ENCODE peak calls at places on chromosomes 2 and 18, in eight cellular contexts. Q is tibial nerve, E is heart left ventricle, B is GM23338, D is psoas muscle, W is body of pancreas, M is ovary, G is mammary epithelial cell. R is an unnamed sample.
A peak's percentile ranks its signal among the peaks of the same experiment; 100 is the strongest.

GRCh38 chr2:240287496-240288086 is 147.1 kb upstream of the OTOS start:
- DNase-seq in Q (no peak), E (no peak), B (no peak), D (peak; percentile 41), W (no peak), M (no peak), G (no peak), R (no peak)

GRCh38 chr18:27595121-27595848 is 410.2 kb upstream of the CHST9 start:
- DNase-seq in Q (no peak), E (no peak), B (peak; percentile 2), D (no peak), W (no peak), M (no peak), G (no peak), R (no peak)

GRCh38 chr2:191051825-191052778 is 38.1 kb upstream of the STAT1 start:
- DNase-seq in Q (no peak), E (no peak), B (peak; percentile 73), D (no peak), W (no peak), M (no peak), G (peak; percentile 35), R (peak; percentile 72)

GRCh38 chr2:213104089-213104902 is 47.1 kb downstream of the IKZF2 start:
- DNase-seq in Q (no peak), E (no peak), B (no peak), D (no peak), W (no peak), M (no peak), G (peak; percentile 39), R (no peak)

GRCh38 chr2:23549051-23549450 is 164.1 kb downstream of the KLHL29 start:
- DNase-seq in Q (no peak), E (no peak), B (no peak), D (no peak), W (no peak), M (no peak), G (no peak), R (no peak)

GRCh38 chr2:20618886-20619521 is 31.9 kb downstream of the HS1BP3 start:
- DNase-seq in Q (peak; percentile 16), E (peak; percentile 44), B (no peak), D (peak; percentile 57), W (peak; percentile 3), M (peak; percentile 52), G (no peak), R (no peak)

GRCh38 chr18:62989195-62989594 is 273.9 kb downstream of the PHLPP1 start:
- DNase-seq in Q (no peak), E (no peak), B (no peak), D (no peak), W (no peak), M (no peak), G (no peak), R (no peak)

GRCh38 chr2:8249191-8249590 is 432.7 kb upstream of the ID2 start:
- DNase-seq in Q (no peak), E (peak; percentile 49), B (no peak), D (no peak), W (no peak), M (no peak), G (no peak), R (no peak)

GRCh38 chr2:105525201-105525600 is 126.3 kb upstream of the FHL2 start:
- DNase-seq in Q (no peak), E (no peak), B (no peak), D (no peak), W (no peak), M (no peak), G (no peak), R (no peak)

GRCh38 chr2:183490930-183491329 is 366.7 kb downstream of the NUP35 start:
- DNase-seq in Q (no peak), E (peak; percentile 61), B (no peak), D (peak; percentile 62), W (no peak), M (no peak), G (peak; percentile 6), R (no peak)

GRCh38 chr18:13283746-13284145 is 65.2 kb downstream of the LDLRAD4 start:
- DNase-seq in Q (no peak), E (no peak), B (no peak), D (no peak), W (no peak), M (no peak), G (no peak), R (peak; percentile 73)

GRCh38 chr2:43075054-43075593 is 151.3 kb downstream of the ZFP36L2 start:
- DNase-seq in Q (peak; percentile 80), E (peak; percentile 86), B (no peak), D (peak; percentile 93), W (peak; percentile 65), M (peak; percentile 74), G (peak; percentile 96), R (no peak)

GRCh38 chr2:109260886-109261700 is 132.1 kb downstream of the SH3RF3 start:
- DNase-seq in Q (no peak), E (no peak), B (peak; percentile 40), D (no peak), W (peak; percentile 59), M (no peak), G (peak; percentile 6), R (peak; percentile 61)

GRCh38 chr18:49015886-49016647 is 65.3 kb upstream of the SMAD7 start:
- DNase-seq in Q (no peak), E (no peak), B (no peak), D (peak; percentile 8), W (no peak), M (no peak), G (no peak), R (no peak)

GRCh38 chr2:216211141-216211540 is 102.0 kb downstream of the XRCC5 start:
- DNase-seq in Q (no peak), E (no peak), B (no peak), D (no peak), W (no peak), M (no peak), G (no peak), R (no peak)

GRCh38 chr2:80567991-80568390 is 263.4 kb upstream of the LRRTM1 start:
- DNase-seq in Q (no peak), E (no peak), B (no peak), D (no peak), W (no peak), M (no peak), G (no peak), R (no peak)

GRCh38 chr2:217972037-217972436 is 30.8 kb downstream of the TNS1 start:
- DNase-seq in Q (no peak), E (no peak), B (no peak), D (no peak), W (no peak), M (no peak), G (no peak), R (no peak)

GRCh38 chr2:217972490-217972889 is 30.3 kb downstream of the TNS1 start:
- DNase-seq in Q (no peak), E (peak; percentile 35), B (no peak), D (peak; percentile 72), W (peak; percentile 5), M (peak; percentile 79), G (no peak), R (no peak)

GRCh38 chr2:217971166-217971565 is 31.6 kb downstream of the TNS1 start:
- DNase-seq in Q (no peak), E (no peak), B (no peak), D (no peak), W (no peak), M (no peak), G (no peak), R (no peak)

GRCh38 chr2:217970206-217970605 is 32.6 kb downstream of the TNS1 start:
- DNase-seq in Q (no peak), E (no peak), B (no peak), D (no peak), W (no peak), M (no peak), G (no peak), R (no peak)

DNA sequence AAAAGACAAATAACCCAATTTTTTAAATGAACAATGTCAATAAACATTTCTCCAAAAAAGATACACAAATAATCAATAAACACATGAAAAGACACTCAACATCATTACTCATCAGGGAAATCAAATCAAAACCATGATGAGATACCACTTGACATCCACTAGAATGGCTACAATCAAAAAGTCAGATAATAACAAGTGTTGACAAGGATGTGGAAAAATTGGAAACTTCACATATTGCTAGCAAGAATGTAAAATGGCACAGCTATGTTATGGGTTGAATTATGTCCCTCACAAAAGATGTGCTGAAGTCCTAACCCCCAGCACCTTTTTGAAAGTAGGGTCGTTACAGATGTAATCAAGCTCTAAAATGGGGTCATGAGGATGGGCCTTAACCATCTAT is 33.2 kb downstream of the TNS1 start:
- DNase-seq in Q (no peak), E (no peak), B (no peak), D (no peak), W (no peak), M (no peak), G (no peak), R (no peak)
- H3K4me1 ChIP-seq in Q (no peaks in the 10 kb centered on the region), E (peaks cover 52% of the 10 kb centered on the region), B (peaks cover 11% of the 10 kb centered on the region), D (peaks cover 38% of the 10 kb centered on the region), W (peaks cover 29% of the 10 kb centered on the region), M (peaks cover 30% of the 10 kb centered on the region), G (no peaks in the 10 kb centered on the region), R (no peaks in the 10 kb centered on the region)

GRCh38 chr2:31414601-31415241 is at the start of gene XDH:
- DNase-seq in Q (no peak), E (no peak), B (no peak), D (no peak), W (peak; percentile 57), M (no peak), G (peak; percentile 78), R (no peak)
- H3K4me3 ChIP-seq in Q (no peak within 1 kb of the TSS), E (no peak within 1 kb of the TSS), B (no peak within 1 kb of the TSS), D (no peak within 1 kb of the TSS), W (no peak within 1 kb of the TSS), M (no peak within 1 kb of the TSS), G (peak within 1 kb of the TSS; percentile 32), R (no peak within 1 kb of the TSS)

GRCh38 chr18:58231930-58232329 is 187.9 kb downstream of the NEDD4L start:
- DNase-seq in Q (no peak), E (no peak), B (no peak), D (no peak), W (peak; percentile 58), M (no peak), G (no peak), R (peak; percentile 68)
- H3K4me1 ChIP-seq in Q (no peaks in the 10 kb centered on the region), E (no peaks in the 10 kb centered on the region), B (peaks cover 34% of the 10 kb centered on the region), D (no peaks in the 10 kb centered on the region), W (peaks cover 86% of the 10 kb centered on the region), M (no peaks in the 10 kb centered on the region), G (peaks cover 52% of the 10 kb centered on the region), R (peaks cover 3% of the 10 kb centered on the region)

GRCh38 chr18:34159691-34160185 is 65.0 kb downstream of the NOL4 start:
- DNase-seq in Q (no peak), E (no peak), B (no peak), D (no peak), W (peak; percentile 4), M (no peak), G (no peak), R (no peak)
- H3K4me3 ChIP-seq in Q (no peak overlapping the region), E (peak overlapping the region; percentile 36), B (peak overlapping the region; percentile 71), D (peak overlapping the region; percentile 51), W (no peak overlapping the region), M (no peak overlapping the region), G (no peak overlapping the region), R (no peak overlapping the region)

DNA sequence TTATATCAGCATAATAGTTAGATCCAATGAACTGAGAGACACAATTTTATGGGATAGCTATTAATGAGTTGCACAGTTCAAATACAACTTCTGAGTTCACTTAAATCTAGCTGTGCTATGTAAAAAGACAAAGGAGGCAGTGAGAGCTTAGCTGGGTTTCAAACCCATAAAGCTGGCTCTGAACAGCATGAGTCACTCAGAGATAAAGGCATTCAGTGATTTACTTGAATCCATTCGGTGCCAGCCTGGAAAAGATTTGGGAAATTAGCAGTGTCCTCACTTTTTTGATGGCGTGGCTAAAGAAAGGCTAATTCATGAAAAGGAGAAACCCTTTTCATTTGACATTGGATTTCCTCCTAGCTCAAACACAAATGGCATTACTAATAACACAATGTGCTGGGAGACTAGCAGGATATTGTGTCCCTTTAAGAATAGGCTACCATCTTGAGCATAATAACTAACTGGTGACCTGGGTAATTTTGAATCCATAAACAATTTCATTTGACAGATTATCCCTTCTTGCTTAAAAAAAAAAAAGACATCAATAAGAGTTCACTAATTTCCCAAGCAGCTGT is 98.4 kb upstream of the NEUROD1 start:
- DNase-seq in Q (no peak), E (no peak), B (no peak), D (no peak), W (no peak), M (no peak), G (no peak), R (no peak)
- H3K4me1 ChIP-seq in Q (no peaks in the 10 kb centered on the region), E (peaks cover 13% of the 10 kb centered on the region), B (peaks cover 6% of the 10 kb centered on the region), D (no peaks in the 10 kb centered on the region), W (peaks cover 37% of the 10 kb centered on the region), M (no peaks in the 10 kb centered on the region), G (peaks cover 38% of the 10 kb centered on the region), R (peaks cover 5% of the 10 kb centered on the region)